ENCODE peak calls at places on chromosomes 3 and 15, in eight cellular contexts. N is mucosa of gallbladder; B is CD8-positive, alpha-beta memory T cell; Z is Calu3; M is HEK293T; Q is HTR-8/SVneo; U is OCI-LY7; W is transverse colon. O is an unnamed sample.

GRCh38 chr3:126881861-126882260 is 101.1 kb upstream of the PLXNA1 start:
- DNase-seq in N (no peak), B (no peak), Z (no peak), M (no peak), Q (no peak), U (no peak), W (no peak), O (no peak)

GRCh38 chr15:74158855-74159650 is 14.5 kb upstream of the ISLR start:
- DNase-seq in N (no peak), B (no peak), Z (no peak), M (no peak), Q (no peak), U (no peak), W (no peak), O (no peak)

GRCh38 chr3:149342413-149343340 is 9.2 kb upstream of the TM4SF18 start:
- DNase-seq in N (no peak), B (no peak), Z (peak; percentile 32), M (no peak), Q (peak; percentile 21), U (no peak), W (no peak), O (no peak)

GRCh38 chr3:160003520-160004128 is 15.0 kb downstream of the IL12A start:
- DNase-seq in N (peak; percentile 16), B (no peak), Z (peak; percentile 85), M (peak; percentile 49), Q (peak; percentile 57), U (peak; percentile 23), W (peak; percentile 71), O (no peak)

GRCh38 chr3:134361162-134361831 is 12.9 kb downstream of the AMOTL2 start:
- DNase-seq in N (no peak), B (no peak), Z (no peak), M (no peak), Q (no peak), U (no peak), W (peak; percentile 4), O (no peak)

GRCh38 chr15:50828610-50829206 is 63.2 kb upstream of the SPPL2A start:
- DNase-seq in N (peak; percentile 14), B (no peak), Z (no peak), M (peak; percentile 22), Q (peak; percentile 85), U (no peak), W (peak; percentile 18), O (peak; percentile 65)

GRCh38 chr3:141093397-141093796 is 42.2 kb downstream of the SPSB4 start:
- DNase-seq in N (no peak), B (no peak), Z (no peak), M (no peak), Q (no peak), U (no peak), W (no peak), O (no peak)

GRCh38 chr15:79432345-79433311 is 492 bp downstream of the MINAR1 start:
- DNase-seq in N (no peak), B (no peak), Z (no peak), M (peak; percentile 49), Q (no peak), U (no peak), W (no peak), O (no peak)

GRCh38 chr3:100413619-100414018 is 12.3 kb downstream of the LNP1 start:
- DNase-seq in N (no peak), B (no peak), Z (no peak), M (no peak), Q (no peak), U (no peak), W (no peak), O (no peak)

GRCh38 chr3:121467085-121467484 is 78.7 kb downstream of the POLQ start:
- DNase-seq in N (no peak), B (no peak), Z (no peak), M (no peak), Q (no peak), U (no peak), W (no peak), O (no peak)

GRCh38 chr15:65887565-65887964 is 18.3 kb downstream of the RAB11A start:
- DNase-seq in N (no peak), B (no peak), Z (no peak), M (no peak), Q (no peak), U (no peak), W (no peak), O (no peak)

GRCh38 chr3:157819826-157820517 is 286.2 kb downstream of the SHOX2 start:
- DNase-seq in N (no peak), B (no peak), Z (no peak), M (no peak), Q (no peak), U (no peak), W (no peak), O (no peak)

GRCh38 chr3:170128259-170128976 is 53.1 kb downstream of the PHC3 start:
- DNase-seq in N (no peak), B (no peak), Z (no peak), M (peak; percentile 6), Q (no peak), U (peak; percentile 95), W (peak; percentile 48), O (no peak)

GRCh38 chr15:68431037-68431791 is 749 bp downstream of the ITGA11 start:
- DNase-seq in N (peak; percentile 8), B (no peak), Z (no peak), M (no peak), Q (peak; percentile 24), U (no peak), W (no peak), O (no peak)

O was measured in smooth muscle cell of the brain vasculature.